ENCODE peak calls at places on chromosomes 2 and 18, in seven cellular contexts. One of them, this sample, is unnamed.

GRCh38 chr2:17754773-17755425 is 961 bp downstream of the GEN1 start:
- DNase-seq in kidney: no peak
- DNase-seq in cardiac muscle cell: peak
- DNase-seq in K562: peak
- DNase-seq in CD4-positive, alpha-beta memory T cell: no peak
- DNase-seq in PC-3: peak
- DNase-seq in AG04450: no peak
- DNase-seq in this sample: no peak

GRCh38 chr2:186515376-186515775 is 29.3 kb downstream of the ZC3H15 start:
- DNase-seq in kidney: no peak
- DNase-seq in cardiac muscle cell: no peak
- DNase-seq in K562: no peak
- DNase-seq in CD4-positive, alpha-beta memory T cell: no peak
- DNase-seq in PC-3: no peak
- DNase-seq in AG04450: no peak
- DNase-seq in this sample: no peak

GRCh38 chr2:37905033-37905432 is 20.1 kb upstream of the RMDN2 start:
- DNase-seq in kidney: no peak
- DNase-seq in cardiac muscle cell: no peak
- DNase-seq in K562: no peak
- DNase-seq in CD4-positive, alpha-beta memory T cell: no peak
- DNase-seq in PC-3: no peak
- DNase-seq in AG04450: no peak
- DNase-seq in this sample: no peak

GRCh38 chr18:50947899-50948298 is 19.9 kb upstream of the ELAC1 start:
- DNase-seq in kidney: no peak
- DNase-seq in cardiac muscle cell: peak
- DNase-seq in K562: no peak
- DNase-seq in CD4-positive, alpha-beta memory T cell: no peak
- DNase-seq in PC-3: peak
- DNase-seq in AG04450: no peak
- DNase-seq in this sample: no peak

GRCh38 chr2:171574149-171574795 is 52.0 kb downstream of the CYBRD1 start:
- DNase-seq in kidney: peak
- DNase-seq in cardiac muscle cell: peak
- DNase-seq in K562: peak
- DNase-seq in CD4-positive, alpha-beta memory T cell: peak
- DNase-seq in PC-3: peak
- DNase-seq in AG04450: peak
- DNase-seq in this sample: peak

GRCh38 chr18:72544092-72544886 is at the start of gene CBLN2:
- DNase-seq in kidney: peak
- DNase-seq in cardiac muscle cell: peak
- DNase-seq in K562: peak
- DNase-seq in CD4-positive, alpha-beta memory T cell: no peak
- DNase-seq in PC-3: peak
- DNase-seq in AG04450: peak
- DNase-seq in this sample: peak

GRCh38 chr2:205347899-205348298 is 334.4 kb upstream of the NRP2 start:
- DNase-seq in kidney: no peak
- DNase-seq in cardiac muscle cell: no peak
- DNase-seq in K562: no peak
- DNase-seq in CD4-positive, alpha-beta memory T cell: no peak
- DNase-seq in PC-3: no peak
- DNase-seq in AG04450: no peak
- DNase-seq in this sample: no peak

GRCh38 chr2:147689510-147689909 is 155.3 kb upstream of the ACVR2A start:
- DNase-seq in kidney: no peak
- DNase-seq in cardiac muscle cell: no peak
- DNase-seq in K562: no peak
- DNase-seq in CD4-positive, alpha-beta memory T cell: no peak
- DNase-seq in PC-3: peak
- DNase-seq in AG04450: no peak
- DNase-seq in this sample: no peak

GRCh38 chr2:16187517-16187887 is 247.2 kb downstream of the MYCN start:
- DNase-seq in kidney: no peak
- DNase-seq in cardiac muscle cell: no peak
- DNase-seq in K562: no peak
- DNase-seq in CD4-positive, alpha-beta memory T cell: no peak
- DNase-seq in PC-3: no peak
- DNase-seq in AG04450: no peak
- DNase-seq in this sample: no peak

GRCh38 chr2:157441072-157441454 is 2.8 kb downstream of the CYTIP start:
- DNase-seq in kidney: no peak
- DNase-seq in cardiac muscle cell: peak
- DNase-seq in K562: no peak
- DNase-seq in CD4-positive, alpha-beta memory T cell: peak
- DNase-seq in PC-3: no peak
- DNase-seq in AG04450: no peak
- DNase-seq in this sample: no peak

GRCh38 chr18:37294951-37295350 is 270.6 kb downstream of the CELF4 start:
- DNase-seq in kidney: no peak
- DNase-seq in cardiac muscle cell: peak
- DNase-seq in K562: peak
- DNase-seq in CD4-positive, alpha-beta memory T cell: no peak
- DNase-seq in PC-3: peak
- DNase-seq in AG04450: no peak
- DNase-seq in this sample: no peak

GRCh38 chr18:12032786-12033642 is 51.7 kb downstream of the IMPA2 start:
- DNase-seq in kidney: no peak
- DNase-seq in cardiac muscle cell: peak
- DNase-seq in K562: no peak
- DNase-seq in CD4-positive, alpha-beta memory T cell: no peak
- DNase-seq in PC-3: peak
- DNase-seq in AG04450: no peak
- DNase-seq in this sample: no peak

GRCh38 chr2:96556441-96557330 is 20.1 kb downstream of the ARID5A start:
- DNase-seq in kidney: no peak
- DNase-seq in cardiac muscle cell: peak
- DNase-seq in K562: peak
- DNase-seq in CD4-positive, alpha-beta memory T cell: no peak
- DNase-seq in PC-3: peak
- DNase-seq in AG04450: no peak
- DNase-seq in this sample: no peak

GRCh38 chr2:191552036-191552435 is 125.9 kb upstream of the NABP1 start:
- DNase-seq in kidney: no peak
- DNase-seq in cardiac muscle cell: peak
- DNase-seq in K562: no peak
- DNase-seq in CD4-positive, alpha-beta memory T cell: no peak
- DNase-seq in PC-3: peak
- DNase-seq in AG04450: no peak
- DNase-seq in this sample: no peak

GRCh38 chr2:197255550-197255949 is 55.0 kb downstream of the ANKRD44 start:
- DNase-seq in kidney: peak
- DNase-seq in cardiac muscle cell: peak
- DNase-seq in K562: no peak
- DNase-seq in CD4-positive, alpha-beta memory T cell: peak
- DNase-seq in PC-3: no peak
- DNase-seq in AG04450: no peak
- DNase-seq in this sample: peak

GRCh38 chr2:63975437-63976124 is 43.6 kb downstream of the VPS54 start:
- DNase-seq in kidney: no peak
- DNase-seq in cardiac muscle cell: no peak
- DNase-seq in K562: peak
- DNase-seq in CD4-positive, alpha-beta memory T cell: no peak
- DNase-seq in PC-3: no peak
- DNase-seq in AG04450: no peak
- DNase-seq in this sample: no peak

GRCh38 chr2:132797551-132797950 is 127.5 kb upstream of the LYPD1 start:
- DNase-seq in kidney: no peak
- DNase-seq in cardiac muscle cell: peak
- DNase-seq in K562: no peak
- DNase-seq in CD4-positive, alpha-beta memory T cell: no peak
- DNase-seq in PC-3: peak
- DNase-seq in AG04450: peak
- DNase-seq in this sample: no peak

GRCh38 chr2:62424899-62425298 is 81.1 kb downstream of the TMEM17 start:
- DNase-seq in kidney: no peak
- DNase-seq in cardiac muscle cell: no peak
- DNase-seq in K562: no peak
- DNase-seq in CD4-positive, alpha-beta memory T cell: no peak
- DNase-seq in PC-3: peak
- DNase-seq in AG04450: no peak
- DNase-seq in this sample: no peak

GRCh38 chr2:62427146-62427545 is 78.8 kb downstream of the TMEM17 start:
- DNase-seq in kidney: no peak
- DNase-seq in cardiac muscle cell: no peak
- DNase-seq in K562: no peak
- DNase-seq in CD4-positive, alpha-beta memory T cell: no peak
- DNase-seq in PC-3: no peak
- DNase-seq in AG04450: no peak
- DNase-seq in this sample: no peak

GRCh38 chr2:62426005-62426912 is 79.7 kb downstream of the TMEM17 start:
- DNase-seq in kidney: no peak
- DNase-seq in cardiac muscle cell: no peak
- DNase-seq in K562: no peak
- DNase-seq in CD4-positive, alpha-beta memory T cell: no peak
- DNase-seq in PC-3: no peak
- DNase-seq in AG04450: no peak
- DNase-seq in this sample: no peak

GRCh38 chr2:62423235-62423634 is 82.8 kb downstream of the TMEM17 start:
- DNase-seq in kidney: no peak
- DNase-seq in cardiac muscle cell: peak
- DNase-seq in K562: no peak
- DNase-seq in CD4-positive, alpha-beta memory T cell: no peak
- DNase-seq in PC-3: peak
- DNase-seq in AG04450: no peak
- DNase-seq in this sample: no peak

DNA sequence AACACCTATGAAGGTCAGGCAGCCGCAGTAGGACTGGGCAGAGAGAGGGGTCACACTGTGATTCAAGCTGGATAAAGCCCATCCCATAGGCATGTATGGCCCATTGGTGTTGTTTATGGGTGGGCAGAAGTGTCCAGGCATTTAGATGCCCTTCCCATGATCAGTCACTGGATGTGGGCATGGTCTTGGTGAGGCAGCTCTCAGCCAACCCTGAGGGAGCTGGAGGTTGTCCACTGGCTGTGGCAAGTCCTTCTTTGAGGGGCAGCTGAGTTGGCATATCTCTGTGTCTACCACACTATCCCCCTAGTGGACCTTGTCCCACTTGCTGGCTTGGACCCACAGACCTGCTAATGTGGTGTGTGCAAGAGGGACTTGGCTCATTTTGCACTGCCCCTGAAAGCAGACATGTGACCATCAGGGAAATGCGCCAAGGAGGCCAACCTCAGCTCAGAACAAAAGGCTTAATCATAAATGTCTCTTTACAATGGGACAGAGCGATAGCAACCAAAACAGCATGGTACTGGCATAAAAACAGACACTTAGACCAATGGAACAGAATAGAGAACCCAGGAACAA is 82.0 kb downstream of the TMEM17 start:
- DNase-seq in kidney: no peak
- DNase-seq in cardiac muscle cell: peak
- DNase-seq in K562: no peak
- DNase-seq in CD4-positive, alpha-beta memory T cell: no peak
- DNase-seq in PC-3: no peak
- DNase-seq in AG04450: no peak
- DNase-seq in this sample: no peak
- H3K27ac ChIP-seq in kidney: no peak
- H3K27ac ChIP-seq in cardiac muscle cell: no peak
- H3K27ac ChIP-seq in K562: no peak
- H3K27ac ChIP-seq in CD4-positive, alpha-beta memory T cell: no peak
- H3K27ac ChIP-seq in PC-3: no peak
- H3K27ac ChIP-seq in AG04450: no peak
- H3K27ac ChIP-seq in this sample: no peak

DNA sequence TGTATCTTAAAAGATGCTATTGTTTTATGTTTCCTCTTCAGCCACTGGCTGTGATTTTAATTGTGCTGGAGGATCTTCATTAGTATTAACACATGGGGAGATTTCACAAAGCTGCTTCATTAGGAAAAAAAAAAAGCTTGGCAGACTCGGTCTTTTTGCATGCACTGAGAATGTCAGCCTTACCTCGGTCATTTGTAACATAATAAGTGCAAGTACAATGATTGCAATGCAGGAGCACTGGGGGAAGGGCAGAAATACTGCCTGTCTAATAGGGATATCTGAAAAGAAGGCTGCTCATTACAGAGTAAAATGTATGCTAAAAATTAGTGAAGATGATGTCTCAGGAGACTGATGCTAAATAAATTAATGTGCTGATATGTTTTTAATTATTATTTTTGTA is 1.3 kb upstream of the BAZ2B start:
- DNase-seq in kidney: no peak
- DNase-seq in cardiac muscle cell: peak
- DNase-seq in K562: no peak
- DNase-seq in CD4-positive, alpha-beta memory T cell: no peak
- DNase-seq in PC-3: peak
- DNase-seq in AG04450: no peak
- DNase-seq in this sample: no peak
- H3K4me3 ChIP-seq in kidney: peak
- H3K4me3 ChIP-seq in cardiac muscle cell: peak
- H3K4me3 ChIP-seq in K562: no peak
- H3K4me3 ChIP-seq in CD4-positive, alpha-beta memory T cell: no peak
- H3K4me3 ChIP-seq in PC-3: peak
- H3K4me3 ChIP-seq in AG04450: peak
- H3K4me3 ChIP-seq in this sample: peak

GRCh38 chr18:2644535-2644934 is 11.0 kb upstream of the SMCHD1 start:
- DNase-seq in kidney: no peak
- DNase-seq in cardiac muscle cell: no peak
- DNase-seq in K562: no peak
- DNase-seq in CD4-positive, alpha-beta memory T cell: peak
- DNase-seq in PC-3: no peak
- DNase-seq in AG04450: no peak
- DNase-seq in this sample: no peak
- H3K27ac ChIP-seq in kidney: no peak
- H3K27ac ChIP-seq in cardiac muscle cell: no peak
- H3K27ac ChIP-seq in K562: no peak
- H3K27ac ChIP-seq in CD4-positive, alpha-beta memory T cell: peak
- H3K27ac ChIP-seq in PC-3: no peak
- H3K27ac ChIP-seq in AG04450: no peak
- H3K27ac ChIP-seq in this sample: no peak

DNA sequence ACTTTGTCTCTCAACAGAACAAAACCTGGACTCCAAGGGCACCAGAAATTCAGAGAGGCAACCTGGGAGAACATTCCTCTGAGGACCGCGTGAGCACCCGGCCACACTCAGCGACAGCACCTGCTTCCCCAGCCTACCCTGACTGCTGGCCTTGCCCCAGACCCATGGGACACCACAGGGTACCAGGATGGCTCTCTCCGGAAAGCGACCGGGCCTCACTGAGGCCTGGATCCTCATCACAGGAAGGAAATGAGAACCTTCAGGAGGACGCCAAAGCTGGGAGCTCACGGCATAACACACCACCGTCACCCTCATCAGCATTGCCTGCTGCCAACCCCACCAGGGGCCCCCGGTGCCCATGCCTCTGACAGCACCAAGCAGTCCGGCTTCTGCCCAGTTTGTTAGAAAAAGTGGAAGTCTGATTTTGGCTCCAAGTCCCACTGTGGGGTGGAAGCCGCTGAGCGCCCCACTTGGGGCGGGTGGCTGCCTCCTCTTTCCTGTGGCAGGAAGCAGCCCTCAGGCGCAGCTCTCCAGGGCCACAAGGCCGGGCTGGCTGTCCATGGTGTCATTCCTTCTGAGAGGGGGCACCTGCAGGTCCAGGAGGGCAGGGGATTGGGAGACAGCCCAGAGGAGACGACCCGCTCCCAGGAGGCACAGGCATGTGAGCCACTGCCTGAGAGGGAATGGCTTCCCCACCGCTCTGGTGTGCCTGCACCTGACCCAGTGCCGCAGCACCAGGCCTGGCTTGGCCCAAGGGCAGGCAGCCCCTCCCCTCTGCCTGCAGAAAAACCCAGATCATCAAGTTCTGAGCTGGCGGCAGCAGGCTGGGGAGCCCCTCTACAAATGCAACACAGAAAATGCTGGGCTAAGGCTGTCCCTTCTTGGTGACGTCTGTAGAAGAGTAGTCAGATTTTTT is 38.6 kb downstream of the HS6ST1 start:
- DNase-seq in kidney: peak
- DNase-seq in cardiac muscle cell: no peak
- DNase-seq in K562: no peak
- DNase-seq in CD4-positive, alpha-beta memory T cell: no peak
- DNase-seq in PC-3: no peak
- DNase-seq in AG04450: no peak
- DNase-seq in this sample: no peak
- H3K4me3 ChIP-seq in kidney: no peak
- H3K4me3 ChIP-seq in cardiac muscle cell: no peak
- H3K4me3 ChIP-seq in K562: no peak
- H3K4me3 ChIP-seq in CD4-positive, alpha-beta memory T cell: no peak
- H3K4me3 ChIP-seq in PC-3: no peak
- H3K4me3 ChIP-seq in AG04450: no peak
- H3K4me3 ChIP-seq in this sample: no peak

This sample was measured in heart right ventricle.